ENCODE peak calls at places on chromosomes 11 and 22, in five cellular contexts. One of them, this sample, is unnamed.

GRCh38 chr11:118194835-118195627 is 18.6 kb upstream of the SCN2B start:
- DNase-seq in COR-L47: peak; percentile 80
- DNase-seq in activated T-helper 9 cell treated with anti-CD3 and anti-CD28 coated beads, Interleukin-2, amount 50 U/mL, for 16 hours: no peak
- DNase-seq in NCI-H1694: no peak
- DNase-seq in nucleus accumbens: peak; percentile 52
- DNase-seq in this sample: no peak

GRCh38 chr11:78586452-78587046 is 11.9 kb upstream of the NARS2 start:
- DNase-seq in activated T-helper 9 cell treated with anti-CD3 and anti-CD28 coated beads, Interleukin-2, amount 50 U/mL, for 16 hours: no peak
- DNase-seq in COR-L47: no peak
- DNase-seq in nucleus accumbens: no peak
- DNase-seq in NCI-H1694: peak; percentile 14
- DNase-seq in this sample: no peak

GRCh38 chr22:31906569-31906968 is 37.8 kb upstream of the YWHAH start:
- DNase-seq in COR-L47: no peak
- DNase-seq in nucleus accumbens: no peak
- DNase-seq in activated T-helper 9 cell treated with anti-CD3 and anti-CD28 coated beads, Interleukin-2, amount 50 U/mL, for 16 hours: no peak
- DNase-seq in NCI-H1694: no peak
- DNase-seq in this sample: no peak

GRCh38 chr22:21026783-21027692 is 5.3 kb downstream of the SLC7A4 start:
- DNase-seq in COR-L47: peak; percentile 14
- DNase-seq in activated T-helper 9 cell treated with anti-CD3 and anti-CD28 coated beads, Interleukin-2, amount 50 U/mL, for 16 hours: no peak
- DNase-seq in NCI-H1694: no peak
- DNase-seq in nucleus accumbens: no peak
- DNase-seq in this sample: no peak

GRCh38 chr11:12540075-12540685 is 134.0 kb upstream of the TEAD1 start:
- DNase-seq in COR-L47: no peak
- DNase-seq in activated T-helper 9 cell treated with anti-CD3 and anti-CD28 coated beads, Interleukin-2, amount 50 U/mL, for 16 hours: no peak
- DNase-seq in NCI-H1694: no peak
- DNase-seq in nucleus accumbens: no peak
- DNase-seq in this sample: no peak

GRCh38 chr22:45155050-45155840 is 8.5 kb upstream of the NUP50 start:
- DNase-seq in COR-L47: no peak
- DNase-seq in nucleus accumbens: no peak
- DNase-seq in activated T-helper 9 cell treated with anti-CD3 and anti-CD28 coated beads, Interleukin-2, amount 50 U/mL, for 16 hours: no peak
- DNase-seq in NCI-H1694: peak; percentile 8
- DNase-seq in this sample: no peak

GRCh38 chr11:93952082-93952780 is 68.9 kb upstream of the HEPHL1 start:
- DNase-seq in COR-L47: no peak
- DNase-seq in activated T-helper 9 cell treated with anti-CD3 and anti-CD28 coated beads, Interleukin-2, amount 50 U/mL, for 16 hours: no peak
- DNase-seq in nucleus accumbens: no peak
- DNase-seq in NCI-H1694: no peak
- DNase-seq in this sample: no peak

GRCh38 chr11:2202900-2203439 is 31.4 kb upstream of the TH start:
- DNase-seq in NCI-H1694: no peak
- DNase-seq in activated T-helper 9 cell treated with anti-CD3 and anti-CD28 coated beads, Interleukin-2, amount 50 U/mL, for 16 hours: no peak
- DNase-seq in COR-L47: no peak
- DNase-seq in nucleus accumbens: no peak
- DNase-seq in this sample: no peak

GRCh38 chr22:22884888-22885840 is 2.5 kb upstream of the IGLL5 start:
- DNase-seq in COR-L47: no peak
- DNase-seq in activated T-helper 9 cell treated with anti-CD3 and anti-CD28 coated beads, Interleukin-2, amount 50 U/mL, for 16 hours: no peak
- DNase-seq in NCI-H1694: no peak
- DNase-seq in nucleus accumbens: no peak
- DNase-seq in this sample: no peak

GRCh38 chr22:41021655-41022454 is 70.5 kb upstream of the EP300 start:
- DNase-seq in COR-L47: peak; percentile 61
- DNase-seq in activated T-helper 9 cell treated with anti-CD3 and anti-CD28 coated beads, Interleukin-2, amount 50 U/mL, for 16 hours: peak; percentile 30
- DNase-seq in NCI-H1694: peak; percentile 38
- DNase-seq in nucleus accumbens: peak; percentile 29
- DNase-seq in this sample: peak; percentile 56

GRCh38 chr22:33896801-33897620 is 23.3 kb downstream of the LARGE1 start:
- DNase-seq in activated T-helper 9 cell treated with anti-CD3 and anti-CD28 coated beads, Interleukin-2, amount 50 U/mL, for 16 hours: no peak
- DNase-seq in COR-L47: no peak
- DNase-seq in NCI-H1694: no peak
- DNase-seq in nucleus accumbens: no peak
- DNase-seq in this sample: no peak

This sample was measured in stimulated activated CD4-positive, alpha-beta T cell treated with anti-CD3 and anti-CD28 coated beads, Interleukin-12 subunit alpha, Interleukin-12 subunit beta, amount 100 ng/mL, for 4 hours.